ENCODE peak calls at places on chromosome 17, in nine cellular contexts. C is brain microvascular endothelial cell; I is lower lobe of right lung; J is uterus; T is heart right ventricle; M is fibroblast of pulmonary artery; Z is astrocyte of the spinal cord; W is AG04450; V is CD4-positive, alpha-beta T cell. Y is an unnamed sample.

GRCh38 chr17:80605326-80606066 is 60.9 kb downstream of the RPTOR start:
- DNase-seq in Z (no peak), M (no peak), J (no peak), W (no peak), I (no peak), C (peak), T (no peak), V (peak), Y (no peak)

GRCh38 chr17:72665841-72666518 is 426.5 kb downstream of the SLC39A11 start:
- DNase-seq in V (no peak), W (no peak), M (no peak), T (no peak), C (no peak), Z (peak), J (no peak), I (no peak), Y (no peak)

GRCh38 chr17:51121620-51122472 is 1.2 kb upstream of the SPAG9 start:
- DNase-seq in I (peak), M (peak), J (peak), W (peak), C (peak), T (peak), V (peak), Z (peak), Y (peak)

GRCh38 chr17:70190959-70191805 is 21.9 kb downstream of the KCNJ2 start:
- DNase-seq in T (no peak), I (no peak), C (no peak), M (no peak), Z (no peak), J (no peak), W (no peak), V (no peak), Y (no peak)

GRCh38 chr17:50114849-50115357 is 15.1 kb downstream of the SAMD14 start:
- DNase-seq in W (no peak), I (no peak), Z (peak), V (no peak), T (no peak), J (no peak), C (peak), M (peak), Y (no peak)

GRCh38 chr17:64384253-64385186 is 6.1 kb downstream of the PECAM1 start:
- DNase-seq in Z (peak), C (no peak), V (no peak), M (no peak), I (no peak), T (no peak), J (no peak), W (no peak), Y (no peak)

GRCh38 chr17:61444831-61445230 is 7.4 kb upstream of the TBX4 start:
- DNase-seq in I (no peak), M (no peak), V (no peak), C (no peak), T (no peak), W (no peak), Z (peak), J (no peak), Y (no peak)

GRCh38 chr17:36975922-36976515 is 27.3 kb downstream of the AATF start:
- DNase-seq in M (no peak), W (no peak), I (no peak), T (no peak), J (no peak), C (no peak), V (no peak), Z (no peak), Y (no peak)

GRCh38 chr17:4623249-4623648 is 18.2 kb downstream of the ALOX15 start:
- DNase-seq in T (no peak), V (no peak), W (no peak), I (no peak), M (peak), C (peak), J (no peak), Z (no peak), Y (no peak)

GRCh38 chr17:17508641-17509591 is 12.7 kb upstream of the RASD1 start:
- DNase-seq in M (no peak), W (no peak), C (no peak), Z (no peak), I (peak), J (no peak), V (no peak), T (no peak), Y (peak)

GRCh38 chr17:61833536-61834203 is 29.7 kb downstream of the BRIP1 start:
- DNase-seq in W (no peak), M (peak), V (no peak), C (peak), I (no peak), Z (peak), J (no peak), T (no peak), Y (no peak)

GRCh38 chr17:27288183-27288582 is 5.7 kb upstream of the WSB1 start:
- DNase-seq in T (no peak), M (no peak), V (no peak), I (no peak), J (no peak), Z (no peak), W (no peak), C (no peak), Y (no peak)

GRCh38 chr17:12859520-12859919 is 70.2 kb downstream of the ARHGAP44 start:
- DNase-seq in C (peak), W (no peak), Z (peak), I (no peak), M (peak), V (no peak), T (no peak), J (no peak), Y (no peak)

GRCh38 chr17:46818929-46819859 is 702 bp upstream of the WNT3 start:
- DNase-seq in C (no peak), I (peak), W (no peak), V (no peak), J (no peak), M (no peak), T (no peak), Z (no peak), Y (no peak)

GRCh38 chr17:7572588-7573323 is 6.7 kb upstream of the CD68 start:
- DNase-seq in T (no peak), V (peak), C (peak), J (peak), W (peak), I (peak), M (peak), Z (peak), Y (peak)

GRCh38 chr17:42079541-42079940 is 18.7 kb downstream of the ZNF385C start:
- DNase-seq in M (no peak), Z (no peak), T (no peak), V (no peak), J (no peak), C (no peak), W (no peak), I (no peak), Y (no peak)

GRCh38 chr17:42077770-42078169 is 20.5 kb downstream of the ZNF385C start:
- DNase-seq in C (no peak), T (no peak), Z (no peak), W (no peak), V (no peak), J (no peak), I (no peak), M (no peak), Y (no peak)

GRCh38 chr17:42075789-42076188 is 22.5 kb downstream of the ZNF385C start:
- DNase-seq in I (no peak), M (no peak), C (no peak), V (no peak), W (no peak), T (no peak), Z (no peak), J (no peak), Y (no peak)

GRCh38 chr17:42078396-42079042 is 19.8 kb downstream of the ZNF385C start:
- DNase-seq in J (no peak), W (no peak), T (no peak), Z (no peak), V (no peak), M (no peak), I (no peak), C (peak), Y (no peak)

GRCh38 chr17:42076797-42077559 is 21.3 kb downstream of the ZNF385C start:
- DNase-seq in Z (no peak), I (no peak), W (no peak), T (no peak), C (no peak), V (no peak), J (no peak), M (no peak), Y (no peak)
- TF ChIP-seq CTCF in Z (no peak), I (no peak), W (no peak), T (no peak), C (no peak), V (no peak), J (no peak), M (no peak), Y (no peak)

DNA sequence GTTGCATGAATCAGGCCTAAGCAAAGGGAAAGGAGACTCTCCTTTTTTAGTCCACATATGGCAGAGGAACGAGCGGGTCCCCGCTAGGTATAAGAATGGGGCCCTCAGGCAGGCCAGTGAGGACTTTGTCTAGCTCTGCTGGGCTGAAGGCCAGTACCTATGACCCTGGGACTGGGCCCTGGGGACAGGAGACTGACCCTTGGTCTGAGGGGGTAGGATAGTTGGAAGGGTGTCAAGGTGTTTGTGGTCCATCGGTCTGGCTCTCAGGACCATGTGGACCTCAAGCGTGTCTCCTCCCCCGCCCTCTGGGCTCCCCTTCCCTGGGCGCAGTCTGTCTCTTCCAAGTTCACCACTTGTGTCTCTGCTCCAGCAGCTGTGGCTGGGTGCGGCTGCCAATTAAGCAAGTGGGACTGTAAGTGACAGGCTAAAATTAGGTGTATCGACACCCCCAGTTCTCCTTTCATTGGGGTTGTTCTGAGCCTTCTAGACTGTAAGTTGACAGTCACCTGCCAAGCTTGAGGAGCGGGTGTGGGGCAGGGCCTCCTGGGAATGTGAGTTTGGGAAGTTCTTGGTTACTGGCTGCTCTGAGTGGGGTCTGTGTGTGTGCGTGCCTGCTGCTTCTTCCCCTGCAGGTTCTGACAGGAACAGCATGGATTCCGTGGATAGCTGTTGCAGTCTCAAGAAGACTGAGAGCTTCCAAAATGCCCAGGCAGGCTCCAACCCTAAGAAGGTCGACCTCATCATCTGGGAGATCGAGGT is 24.5 kb downstream of the AKAP1 start:
- DNase-seq in J (no peak), Z (no peak), I (no peak), V (no peak), T (peak), C (no peak), W (no peak), M (peak), Y (no peak)
- TF ChIP-seq CTCF in J (no peak), Z (peak), I (no peak), V (no peak), T (no peak), C (peak), W (peak), M (peak), Y (no peak)

GRCh38 chr17:68356949-68357455 is 65.7 kb downstream of the ARSG start:
- DNase-seq in M (no peak), Z (no peak), V (no peak), W (no peak), C (no peak), T (no peak), I (no peak), J (no peak), Y (no peak)

GRCh38 chr17:68355093-68355492 is 63.8 kb downstream of the ARSG start:
- DNase-seq in J (no peak), W (no peak), I (no peak), T (no peak), M (peak), Z (peak), C (peak), V (no peak), Y (no peak)

GRCh38 chr17:68356520-68356919 is 65.2 kb downstream of the ARSG start:
- DNase-seq in Z (peak), W (no peak), T (no peak), J (no peak), I (no peak), V (peak), M (no peak), C (peak), Y (no peak)

GRCh38 chr17:68360198-68360597 is 68.9 kb downstream of the ARSG start:
- DNase-seq in I (no peak), C (no peak), J (no peak), Z (no peak), V (no peak), T (no peak), W (no peak), M (no peak), Y (no peak)

DNA sequence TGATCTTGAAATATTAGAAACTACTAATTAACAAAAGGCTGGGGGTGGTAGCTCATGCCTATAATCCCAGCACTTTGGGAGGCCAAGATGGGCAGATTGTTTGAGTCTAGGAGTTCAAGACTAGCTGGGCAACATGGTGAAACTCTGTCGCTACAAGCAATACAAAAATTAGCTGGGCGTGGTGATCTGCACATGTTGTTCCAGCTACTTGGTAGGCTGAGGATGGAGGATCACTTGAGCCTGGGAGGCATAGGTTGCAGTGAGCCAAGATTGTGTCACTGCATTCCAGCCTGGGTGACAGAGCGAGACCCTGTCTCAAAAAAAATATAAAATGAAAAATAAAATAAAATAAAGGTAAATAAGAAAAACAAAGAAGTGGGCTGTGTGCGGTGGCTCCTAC is 66.6 kb downstream of the ARSG start:
- DNase-seq in J (no peak), V (no peak), Z (no peak), C (no peak), I (no peak), M (no peak), T (no peak), W (no peak), Y (no peak)
- TF ChIP-seq CTCF in J (no peak), V (no peak), Z (no peak), C (no peak), I (no peak), M (no peak), T (no peak), W (no peak), Y (no peak)

DNA sequence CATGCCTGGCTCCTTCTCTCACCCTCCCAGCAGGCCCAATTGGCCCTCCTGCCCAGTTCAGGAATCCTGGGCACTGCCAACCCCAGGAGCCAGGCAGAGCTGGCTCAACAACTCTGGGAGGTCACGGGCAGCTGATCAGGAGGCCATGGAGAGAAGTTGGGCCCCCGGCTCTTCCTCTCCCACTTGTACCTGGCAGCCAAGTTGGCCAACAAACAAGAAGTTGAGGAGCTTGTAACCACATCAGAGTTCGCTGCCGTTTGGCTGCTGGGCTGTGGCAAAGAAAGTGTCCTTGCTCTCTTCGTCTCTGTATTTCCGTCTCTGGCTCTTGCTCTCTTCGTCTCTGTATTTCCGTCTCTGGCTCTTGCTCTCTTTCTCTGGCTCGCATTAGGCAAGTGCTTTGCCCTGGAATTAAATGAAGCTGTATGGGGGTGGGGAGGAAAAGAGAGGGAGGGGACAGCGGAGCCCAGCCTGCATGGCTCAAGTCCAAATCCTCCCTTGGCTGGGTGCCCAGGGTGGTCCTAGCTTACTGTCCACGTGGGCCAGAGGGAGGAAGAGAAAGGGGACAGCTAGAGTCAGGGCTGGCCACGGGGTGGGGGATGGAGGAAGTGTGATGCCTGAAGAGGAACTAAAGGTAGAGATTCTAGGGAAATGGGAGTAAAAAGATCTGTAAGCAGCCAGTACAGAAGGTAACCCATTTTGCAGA is 7.8 kb upstream of the TMEM132E start:
- DNase-seq in M (no peak), V (no peak), C (no peak), J (no peak), I (no peak), Z (no peak), T (no peak), W (no peak), Y (no peak)
- TF ChIP-seq CTCF in M (no peak), V (no peak), C (no peak), J (no peak), I (no peak), Z (no peak), T (no peak), W (no peak), Y (no peak)

GRCh38 chr17:81947189-81947588 is at the start of gene MYADML2:
- DNase-seq in I (no peak), C (no peak), M (no peak), V (no peak), J (no peak), T (no peak), Z (no peak), W (no peak), Y (no peak)
- TF ChIP-seq CTCF in I (no peak), C (no peak), M (no peak), V (no peak), J (no peak), T (no peak), Z (no peak), W (no peak), Y (no peak)

DNA sequence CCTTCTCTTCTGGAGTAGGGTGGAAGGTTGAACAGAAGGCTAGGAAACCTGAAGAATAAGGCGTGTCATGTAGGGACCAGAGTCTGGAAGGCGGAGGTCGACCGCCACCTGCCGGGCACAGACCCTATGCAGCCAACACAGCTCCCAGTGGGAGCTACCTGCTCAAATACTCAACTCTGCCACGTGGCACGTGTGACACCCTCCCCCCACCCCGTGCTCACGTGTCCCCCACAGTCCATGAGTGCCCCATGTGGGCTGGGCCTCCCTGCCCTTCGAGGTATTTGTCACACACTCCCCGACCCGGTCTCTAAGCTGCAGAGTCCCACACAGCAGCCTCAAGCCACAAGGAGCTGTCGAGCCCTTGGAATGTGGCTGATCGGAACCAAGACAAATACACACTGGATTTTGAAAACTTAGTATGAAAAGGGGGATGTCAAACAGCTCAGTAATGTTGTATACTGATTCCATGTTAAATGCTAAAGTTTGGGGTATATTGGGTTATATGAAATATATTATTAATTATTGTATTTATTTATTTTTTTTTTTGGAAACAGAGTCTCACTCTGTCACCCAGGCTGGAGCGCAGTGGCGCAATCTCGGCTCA is 11.7 kb downstream of the HID1 start:
- DNase-seq in J (no peak), M (peak), I (peak), T (no peak), W (peak), C (peak), Z (peak), V (peak), Y (peak)
- TF ChIP-seq CTCF in J (no peak), M (peak), I (peak), T (no peak), W (peak), C (peak), Z (peak), V (no peak), Y (peak)

GRCh38 chr17:82890926-82891678 is 51.3 kb upstream of the ZNF750 start:
- DNase-seq in V (no peak), C (no peak), W (no peak), J (no peak), Z (no peak), M (no peak), I (no peak), T (no peak), Y (peak)

GRCh38 chr17:82890339-82890730 is 50.5 kb upstream of the ZNF750 start:
- DNase-seq in V (no peak), T (peak), I (peak), W (no peak), M (no peak), J (no peak), C (no peak), Z (no peak), Y (peak)

GRCh38 chr17:82887255-82888164 is 47.7 kb upstream of the ZNF750 start:
- DNase-seq in I (no peak), T (no peak), J (no peak), W (no peak), C (no peak), Z (no peak), M (no peak), V (no peak), Y (peak)

GRCh38 chr17:82889496-82890338 is 49.9 kb upstream of the ZNF750 start:
- DNase-seq in J (no peak), W (no peak), V (no peak), I (peak), T (no peak), M (no peak), Z (no peak), C (no peak), Y (no peak)

DNA sequence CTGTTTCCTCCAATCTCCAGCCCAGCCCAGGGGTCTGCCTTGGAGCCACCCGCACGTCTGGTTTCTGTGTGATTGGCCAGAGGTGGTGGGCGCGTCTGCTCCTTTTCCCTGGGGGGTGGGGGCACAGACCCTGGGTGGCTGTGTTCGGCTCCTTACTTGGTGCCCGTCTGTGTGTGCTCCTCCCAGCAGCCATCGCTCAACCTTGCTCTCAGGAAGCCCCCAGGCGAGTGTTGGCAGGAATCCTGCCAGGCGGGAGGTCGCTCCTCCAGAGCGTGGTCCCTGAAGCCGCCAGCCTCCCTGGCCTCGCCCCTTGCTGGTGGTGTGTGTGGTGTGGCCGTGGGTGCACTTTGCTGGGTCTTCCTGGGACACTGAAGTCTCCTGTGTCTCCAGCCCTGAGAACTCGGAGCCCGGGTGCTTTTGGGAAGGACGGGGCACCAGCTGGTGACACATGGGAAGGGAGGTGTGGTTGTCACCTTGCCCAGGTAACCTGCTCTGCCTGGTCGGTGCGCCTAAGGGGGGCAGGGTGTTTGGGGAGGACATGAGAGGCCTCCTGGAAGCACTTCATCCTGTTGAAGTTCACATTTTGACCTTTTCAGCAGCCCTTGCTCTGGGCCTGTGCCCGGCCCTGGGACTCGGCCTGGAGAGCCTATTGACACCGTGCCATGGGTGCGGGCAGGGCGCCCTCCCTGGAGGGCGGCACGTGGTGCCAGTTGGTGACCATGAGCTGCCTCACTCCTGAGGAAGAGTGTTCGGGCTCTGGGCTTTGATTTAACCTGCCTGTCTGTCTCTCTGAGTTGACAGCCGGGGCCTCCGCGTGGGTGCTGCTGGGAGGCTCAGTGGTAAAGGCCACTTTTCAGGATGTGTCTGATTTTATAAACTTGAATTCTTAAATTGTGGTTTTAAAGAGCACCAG is 49.0 kb upstream of the ZNF750 start:
- DNase-seq in I (peak), T (peak), V (no peak), M (no peak), Z (no peak), C (no peak), J (no peak), W (no peak), Y (peak)
- TF ChIP-seq CTCF in I (no peak), T (no peak), V (no peak), M (no peak), Z (no peak), C (no peak), J (no peak), W (no peak), Y (no peak)

GRCh38 chr17:1916339-1916738 is 86.5 kb downstream of the RPA1 start:
- DNase-seq in J (no peak), Z (no peak), M (no peak), I (no peak), C (no peak), T (no peak), V (no peak), W (no peak), Y (peak)
- TF ChIP-seq CTCF in J (no peak), Z (no peak), M (no peak), I (no peak), C (no peak), T (no peak), V (no peak), W (no peak), Y (no peak)